ENCODE peak calls at places on chromosome 13, in eight cellular contexts. L is fibroblast of gingiva; D is activated CD4-positive, alpha-beta T cell treated with anti-CD3 and anti-CD28 coated beads for 48 hours; Q is T-helper 1 cell; G is stimulated activated CD4-positive, alpha-beta T cell treated with anti-CD3 and anti-CD28 coated beads, Interleukin-1b, Interleukin-23, amount 100 ng/mL, for 24 hours; M is PC-9; K is amniotic stem cell; B is left cardiac atrium. E is an unnamed sample.

GRCh38 chr13:51957377-51958216 is 53.7 kb downstream of the ATP7B start:
- DNase-seq in B (no peak), Q (no peak), K (no peak), G (no peak), L (no peak), D (no peak), M (no peak), E (no peak)

GRCh38 chr13:106525865-106526264 is 9.6 kb downstream of the EFNB2 start:
- DNase-seq in M (no peak), D (no peak), B (no peak), Q (no peak), L (no peak), G (no peak), K (no peak), E (no peak)

GRCh38 chr13:80237646-80238045 is 103.3 kb downstream of the SPRY2 start:
- DNase-seq in K (no peak), L (peak), M (no peak), D (no peak), Q (no peak), B (no peak), G (no peak), E (no peak)

GRCh38 chr13:51178456-51179074 is 43.6 kb upstream of the FAM124A start:
- DNase-seq in D (no peak), L (no peak), G (no peak), K (no peak), Q (no peak), M (no peak), B (no peak), E (no peak)

GRCh38 chr13:86000546-86000945 is 201.3 kb upstream of the SLITRK6 start:
- DNase-seq in M (no peak), L (no peak), K (no peak), Q (no peak), D (no peak), G (no peak), B (no peak), E (no peak)

GRCh38 chr13:24217601-24218281 is 57.2 kb downstream of the SPATA13 start:
- DNase-seq in B (no peak), G (no peak), M (no peak), L (peak), D (no peak), K (no peak), Q (peak), E (no peak)

GRCh38 chr13:95535243-95535642 is 17.3 kb upstream of the CLDN10 start:
- DNase-seq in Q (no peak), L (peak), G (no peak), K (no peak), B (no peak), M (peak), D (peak), E (no peak)

GRCh38 chr13:81874681-81875661 is 1534.0 kb upstream of the SPRY2 start:
- DNase-seq in K (no peak), G (no peak), L (no peak), B (no peak), Q (no peak), D (no peak), M (no peak), E (no peak)

GRCh38 chr13:98706446-98707110 is 45.9 kb downstream of the SLC15A1 start:
- DNase-seq in G (no peak), B (no peak), D (no peak), K (no peak), M (peak), L (no peak), Q (no peak), E (no peak)

GRCh38 chr13:33207616-33207964 is 78.0 kb downstream of the STARD13 start:
- DNase-seq in M (no peak), G (no peak), L (peak), K (no peak), Q (peak), B (no peak), D (no peak), E (no peak)

E was measured in effector CD8-positive, alpha-beta T cell.